ENCODE peak calls at places on chromosomes 5 and 9, in ten cellular contexts. One of them, this sample, is unnamed. For H3K4me1, the result is how much of the 10 kb centered on the place peaks cover.

GRCh38 chr5:174065528-174066189 is 20.2 kb downstream of the NSG2 start:
- DNase-seq in A549: no peak
- DNase-seq in kidney: no peak
- DNase-seq in fibroblast of lung: peak
- DNase-seq in transverse colon: no peak
- DNase-seq in heart right ventricle: no peak
- DNase-seq in spleen: no peak
- DNase-seq in prostate gland: no peak
- DNase-seq in neural progenitor cell: peak
- DNase-seq in right atrium auricular region: no peak
- DNase-seq in this sample: no peak

GRCh38 chr5:40653221-40654022 is 26.3 kb upstream of the PTGER4 start:
- DNase-seq in A549: no peak
- DNase-seq in kidney: no peak
- DNase-seq in fibroblast of lung: no peak
- DNase-seq in transverse colon: no peak
- DNase-seq in heart right ventricle: no peak
- DNase-seq in spleen: no peak
- DNase-seq in prostate gland: no peak
- DNase-seq in neural progenitor cell: no peak
- DNase-seq in right atrium auricular region: no peak
- DNase-seq in this sample: no peak

GRCh38 chr5:148145916-148146315 is 22.4 kb upstream of the SPINK14 start:
- DNase-seq in A549: no peak
- DNase-seq in kidney: no peak
- DNase-seq in fibroblast of lung: peak
- DNase-seq in transverse colon: peak
- DNase-seq in heart right ventricle: no peak
- DNase-seq in spleen: no peak
- DNase-seq in prostate gland: peak
- DNase-seq in neural progenitor cell: no peak
- DNase-seq in right atrium auricular region: no peak
- DNase-seq in this sample: no peak

GRCh38 chr9:79685576-79685975 is 113.8 kb downstream of the TLE4 start:
- DNase-seq in A549: no peak
- DNase-seq in kidney: no peak
- DNase-seq in fibroblast of lung: peak
- DNase-seq in transverse colon: no peak
- DNase-seq in heart right ventricle: no peak
- DNase-seq in spleen: no peak
- DNase-seq in prostate gland: no peak
- DNase-seq in neural progenitor cell: no peak
- DNase-seq in right atrium auricular region: no peak
- DNase-seq in this sample: no peak

GRCh38 chr5:82165740-82166530 is 112.2 kb downstream of the RPS23 start:
- DNase-seq in A549: peak
- DNase-seq in kidney: peak
- DNase-seq in fibroblast of lung: peak
- DNase-seq in transverse colon: peak
- DNase-seq in heart right ventricle: peak
- DNase-seq in spleen: no peak
- DNase-seq in prostate gland: peak
- DNase-seq in neural progenitor cell: peak
- DNase-seq in right atrium auricular region: peak
- DNase-seq in this sample: peak

GRCh38 chr5:59174248-59174844 is 591.5 kb downstream of the RAB3C start:
- DNase-seq in A549: peak
- DNase-seq in kidney: no peak
- DNase-seq in fibroblast of lung: peak
- DNase-seq in transverse colon: no peak
- DNase-seq in heart right ventricle: no peak
- DNase-seq in spleen: no peak
- DNase-seq in prostate gland: peak
- DNase-seq in neural progenitor cell: peak
- DNase-seq in right atrium auricular region: no peak
- DNase-seq in this sample: no peak

GRCh38 chr9:130938652-130939404 is at the start of gene FIBCD1:
- DNase-seq in A549: peak
- DNase-seq in kidney: peak
- DNase-seq in fibroblast of lung: peak
- DNase-seq in transverse colon: peak
- DNase-seq in heart right ventricle: no peak
- DNase-seq in spleen: no peak
- DNase-seq in prostate gland: no peak
- DNase-seq in neural progenitor cell: peak
- DNase-seq in right atrium auricular region: no peak
- DNase-seq in this sample: no peak

GRCh38 chr5:143023447-143024096 is 253.4 kb downstream of the ARHGAP26 start:
- DNase-seq in A549: no peak
- DNase-seq in kidney: no peak
- DNase-seq in fibroblast of lung: no peak
- DNase-seq in transverse colon: peak
- DNase-seq in heart right ventricle: peak
- DNase-seq in spleen: no peak
- DNase-seq in prostate gland: peak
- DNase-seq in neural progenitor cell: peak
- DNase-seq in right atrium auricular region: no peak
- DNase-seq in this sample: no peak

GRCh38 chr5:76384705-76385104 is 18.4 kb upstream of the IQGAP2 start:
- DNase-seq in A549: no peak
- DNase-seq in kidney: no peak
- DNase-seq in fibroblast of lung: no peak
- DNase-seq in transverse colon: no peak
- DNase-seq in heart right ventricle: no peak
- DNase-seq in spleen: no peak
- DNase-seq in prostate gland: no peak
- DNase-seq in neural progenitor cell: no peak
- DNase-seq in right atrium auricular region: no peak
- DNase-seq in this sample: no peak

GRCh38 chr9:976258-976804 is at the start of gene DMRT3:
- DNase-seq in A549: no peak
- DNase-seq in kidney: no peak
- DNase-seq in fibroblast of lung: no peak
- DNase-seq in transverse colon: no peak
- DNase-seq in heart right ventricle: no peak
- DNase-seq in spleen: no peak
- DNase-seq in prostate gland: no peak
- DNase-seq in neural progenitor cell: peak
- DNase-seq in right atrium auricular region: no peak
- DNase-seq in this sample: no peak

GRCh38 chr5:107422494-107422893 is 248.2 kb downstream of the EFNA5 start:
- DNase-seq in A549: no peak
- DNase-seq in kidney: no peak
- DNase-seq in fibroblast of lung: no peak
- DNase-seq in transverse colon: no peak
- DNase-seq in heart right ventricle: no peak
- DNase-seq in spleen: no peak
- DNase-seq in prostate gland: no peak
- DNase-seq in neural progenitor cell: no peak
- DNase-seq in right atrium auricular region: no peak
- DNase-seq in this sample: no peak

DNA sequence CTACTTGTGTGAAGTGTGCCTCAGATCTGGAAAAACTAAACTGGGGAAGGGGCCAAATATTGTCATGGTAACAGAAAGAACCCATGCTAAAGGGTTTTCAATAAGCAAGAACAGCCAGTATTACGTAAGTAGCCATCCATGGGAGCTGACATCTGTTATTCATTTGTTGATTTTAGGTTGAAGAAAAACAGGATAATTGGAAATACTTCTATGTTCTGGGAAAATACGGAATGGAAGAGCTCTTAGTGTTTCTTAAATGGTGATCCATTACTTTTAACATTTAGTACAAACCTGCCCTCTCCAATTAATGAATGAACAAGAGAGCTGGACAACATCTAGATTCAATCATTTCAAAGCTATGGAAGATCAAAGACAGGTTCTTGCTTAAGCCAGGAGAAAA is 485.9 kb downstream of the NTRK2 start:
- DNase-seq in A549: no peak
- DNase-seq in kidney: no peak
- DNase-seq in fibroblast of lung: no peak
- DNase-seq in transverse colon: no peak
- DNase-seq in heart right ventricle: no peak
- DNase-seq in spleen: no peak
- DNase-seq in prostate gland: no peak
- DNase-seq in neural progenitor cell: no peak
- DNase-seq in right atrium auricular region: no peak
- DNase-seq in this sample: no peak
- TF ChIP-seq CTCF in A549: no peak
- TF ChIP-seq CTCF in kidney: no peak
- TF ChIP-seq CTCF in fibroblast of lung: no peak
- TF ChIP-seq CTCF in transverse colon: no peak
- TF ChIP-seq CTCF in heart right ventricle: no peak
- TF ChIP-seq CTCF in spleen: no peak
- TF ChIP-seq CTCF in prostate gland: no peak
- TF ChIP-seq CTCF in neural progenitor cell: no peak
- TF ChIP-seq CTCF in right atrium auricular region: no peak
- TF ChIP-seq CTCF in this sample: no peak

DNA sequence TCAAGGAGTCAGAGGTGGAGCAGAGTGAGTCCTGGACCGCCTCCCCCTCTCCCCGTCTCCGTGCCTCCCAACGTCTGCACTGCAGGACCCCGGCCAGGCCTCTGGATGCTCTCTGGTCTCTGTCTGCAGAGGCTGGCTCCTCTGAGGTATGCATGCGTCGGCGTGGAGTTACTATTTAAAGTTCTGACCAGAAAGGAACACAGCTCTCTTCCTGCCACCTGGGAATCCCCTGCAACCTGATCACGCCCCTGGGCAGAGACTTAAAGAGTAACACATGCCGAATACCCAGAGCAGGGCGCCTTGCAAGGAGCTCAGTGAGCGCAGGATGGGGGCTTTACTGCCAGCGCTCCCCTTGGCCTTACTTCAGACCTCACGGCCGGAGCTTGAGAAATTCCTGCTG is 16.0 kb downstream of the ANXA6 start:
- DNase-seq in A549: no peak
- DNase-seq in kidney: no peak
- DNase-seq in fibroblast of lung: peak
- DNase-seq in transverse colon: peak
- DNase-seq in heart right ventricle: no peak
- DNase-seq in spleen: peak
- DNase-seq in prostate gland: no peak
- DNase-seq in neural progenitor cell: peak
- DNase-seq in right atrium auricular region: no peak
- DNase-seq in this sample: no peak
- H3K4me1 ChIP-seq in A549: under half
- H3K4me1 ChIP-seq in kidney: under half
- H3K4me1 ChIP-seq in fibroblast of lung: under half
- H3K4me1 ChIP-seq in transverse colon: half or more
- H3K4me1 ChIP-seq in heart right ventricle: half or more
- H3K4me1 ChIP-seq in spleen: under half
- H3K4me1 ChIP-seq in prostate gland: under half
- H3K4me1 ChIP-seq in neural progenitor cell: under half
- H3K4me1 ChIP-seq in right atrium auricular region: half or more
- H3K4me1 ChIP-seq in this sample: under half

DNA sequence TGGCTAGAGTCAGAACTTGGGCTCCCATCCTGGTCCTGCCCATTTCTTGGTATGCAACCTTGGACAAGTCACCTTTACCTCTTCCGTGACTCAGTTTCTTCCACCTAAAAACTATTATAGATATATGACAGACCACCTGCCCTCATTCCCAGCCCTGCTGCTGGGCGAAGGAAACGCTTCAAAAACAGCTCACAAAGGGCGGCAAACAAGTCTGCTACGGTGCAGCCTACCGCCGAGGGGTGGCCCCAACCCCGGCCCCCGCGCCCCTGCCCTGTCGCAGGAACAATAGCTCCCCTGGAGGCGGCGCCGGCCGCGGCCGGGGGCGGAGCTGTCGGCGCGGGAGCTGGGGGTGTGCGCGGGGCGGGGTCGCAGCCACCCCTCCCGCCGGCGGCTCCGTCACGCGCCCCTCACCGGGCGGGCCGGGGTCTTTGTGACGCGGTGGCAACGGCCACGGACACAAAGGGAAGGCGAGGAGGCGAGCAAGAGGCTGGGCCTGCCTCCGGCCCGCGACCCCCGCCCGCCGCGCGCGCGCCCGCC is at the start of gene TMEFF1:
- DNase-seq in A549: peak
- DNase-seq in kidney: peak
- DNase-seq in fibroblast of lung: peak
- DNase-seq in transverse colon: peak
- DNase-seq in heart right ventricle: peak
- DNase-seq in spleen: peak
- DNase-seq in prostate gland: peak
- DNase-seq in neural progenitor cell: peak
- DNase-seq in right atrium auricular region: no peak
- DNase-seq in this sample: no peak
- TF ChIP-seq CTCF in A549: no peak
- TF ChIP-seq CTCF in kidney: no peak
- TF ChIP-seq CTCF in fibroblast of lung: no peak
- TF ChIP-seq CTCF in transverse colon: no peak
- TF ChIP-seq CTCF in heart right ventricle: peak
- TF ChIP-seq CTCF in spleen: no peak
- TF ChIP-seq CTCF in prostate gland: no peak
- TF ChIP-seq CTCF in neural progenitor cell: peak
- TF ChIP-seq CTCF in right atrium auricular region: no peak
- TF ChIP-seq CTCF in this sample: no peak

GRCh38 chr9:86350006-86350755 is 4.0 kb downstream of the TUT7 start:
- DNase-seq in A549: no peak
- DNase-seq in kidney: no peak
- DNase-seq in fibroblast of lung: no peak
- DNase-seq in transverse colon: no peak
- DNase-seq in heart right ventricle: no peak
- DNase-seq in spleen: no peak
- DNase-seq in prostate gland: no peak
- DNase-seq in neural progenitor cell: no peak
- DNase-seq in right atrium auricular region: no peak
- DNase-seq in this sample: no peak
- H3K4me1 ChIP-seq in A549: under half
- H3K4me1 ChIP-seq in kidney: under half
- H3K4me1 ChIP-seq in fibroblast of lung: under half
- H3K4me1 ChIP-seq in transverse colon: half or more
- H3K4me1 ChIP-seq in heart right ventricle: half or more
- H3K4me1 ChIP-seq in spleen: half or more
- H3K4me1 ChIP-seq in prostate gland: under half
- H3K4me1 ChIP-seq in neural progenitor cell: under half
- H3K4me1 ChIP-seq in right atrium auricular region: half or more
- H3K4me1 ChIP-seq in this sample: half or more

DNA sequence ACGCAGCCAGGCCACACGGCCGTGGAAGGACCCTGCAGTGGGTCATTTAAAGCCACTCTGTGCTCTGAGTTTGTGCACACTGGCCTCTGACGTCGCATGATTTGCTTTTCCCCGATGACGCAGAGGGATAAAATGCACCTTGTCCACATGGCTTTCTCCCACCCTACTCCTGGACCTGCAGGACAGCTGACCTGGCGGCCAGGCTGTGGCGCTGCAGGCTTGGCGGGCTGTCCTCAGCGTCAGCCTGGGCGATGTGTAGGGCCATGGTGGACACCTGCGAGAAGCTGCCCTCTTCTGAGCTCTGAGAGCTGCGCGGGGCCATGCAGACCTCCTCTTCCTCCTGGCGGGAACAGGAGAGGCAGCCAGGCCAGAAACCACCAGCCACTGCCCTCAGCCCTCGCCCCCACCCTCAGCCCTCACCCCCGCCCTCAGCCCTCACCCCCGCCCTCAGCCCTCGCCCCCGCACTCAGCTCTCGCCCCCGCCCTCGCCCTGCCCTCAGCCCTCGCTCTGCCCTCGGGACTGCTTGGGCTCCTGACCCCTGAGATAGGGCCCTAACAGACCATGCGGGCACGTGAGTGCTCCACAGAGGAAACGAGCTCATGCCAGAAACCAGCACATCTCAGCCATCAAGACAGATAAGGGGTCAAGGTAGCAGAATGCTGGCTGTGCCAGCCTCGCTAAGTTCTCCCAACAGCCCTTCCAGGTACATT is 20.0 kb upstream of the SCGB3A1 start:
- DNase-seq in A549: peak
- DNase-seq in kidney: no peak
- DNase-seq in fibroblast of lung: no peak
- DNase-seq in transverse colon: no peak
- DNase-seq in heart right ventricle: peak
- DNase-seq in spleen: no peak
- DNase-seq in prostate gland: no peak
- DNase-seq in neural progenitor cell: peak
- DNase-seq in right atrium auricular region: no peak
- DNase-seq in this sample: no peak
- TF ChIP-seq CTCF in A549: peak
- TF ChIP-seq CTCF in kidney: no peak
- TF ChIP-seq CTCF in fibroblast of lung: no peak
- TF ChIP-seq CTCF in transverse colon: no peak
- TF ChIP-seq CTCF in heart right ventricle: no peak
- TF ChIP-seq CTCF in spleen: no peak
- TF ChIP-seq CTCF in prostate gland: no peak
- TF ChIP-seq CTCF in neural progenitor cell: peak
- TF ChIP-seq CTCF in right atrium auricular region: no peak
- TF ChIP-seq CTCF in this sample: no peak

This sample was measured in lower lobe of right lung.